ENCODE peak calls at places on chromosomes 5 and 9, in five cellular contexts. J is HCT116, W is fibroblast of pulmonary artery, D is left ventricle myocardium inferior, K is vagina. E is an unnamed sample.

GRCh38 chr5:138468133-138468965 is 3.1 kb downstream of the EGR1 start:
- DNase-seq in J (peak), W (peak), D (no peak), K (no peak), E (no peak)

GRCh38 chr9:35179347-35180271 is 17.8 kb downstream of the UNC13B start:
- DNase-seq in J (no peak), W (no peak), D (no peak), K (no peak), E (no peak)

GRCh38 chr9:2787065-2787464 is 56.8 kb downstream of the PUM3 start:
- DNase-seq in J (no peak), W (peak), D (no peak), K (no peak), E (no peak)

GRCh38 chr5:4188704-4189103 is 593.1 kb downstream of the IRX1 start:
- DNase-seq in J (no peak), W (no peak), D (no peak), K (no peak), E (no peak)

GRCh38 chr5:14273207-14273767 is 130.1 kb downstream of the TRIO start:
- DNase-seq in J (no peak), W (no peak), D (no peak), K (peak), E (no peak)

GRCh38 chr9:38278931-38279532 is 113.5 kb upstream of the ALDH1B1 start:
- DNase-seq in J (no peak), W (no peak), D (no peak), K (peak), E (no peak)

GRCh38 chr9:18604971-18605370 is 131.0 kb downstream of the ADAMTSL1 start:
- DNase-seq in J (no peak), W (no peak), D (no peak), K (no peak), E (no peak)

GRCh38 chr5:111587728-111588127 is 75.4 kb upstream of the STARD4 start:
- DNase-seq in J (no peak), W (no peak), D (no peak), K (no peak), E (no peak)

GRCh38 chr5:73867344-73868335 is 241.6 kb downstream of the ARHGEF28 start:
- DNase-seq in J (no peak), W (peak), D (no peak), K (no peak), E (no peak)

GRCh38 chr5:98460536-98460935 is 312.9 kb upstream of the RGMB start:
- DNase-seq in J (no peak), W (no peak), D (no peak), K (no peak), E (no peak)

GRCh38 chr9:35603506-35603985 is 1.5 kb upstream of the TESK1 start:
- DNase-seq in J (no peak), W (peak), D (peak), K (peak), E (peak)

GRCh38 chr5:127785098-127785927 is 82.1 kb downstream of the CCDC192 start:
- DNase-seq in J (no peak), W (peak), D (no peak), K (no peak), E (no peak)

GRCh38 chr5:75574791-75575190 is 36.5 kb upstream of the ANKDD1B start:
- DNase-seq in J (no peak), W (peak), D (no peak), K (no peak), E (no peak)

GRCh38 chr5:78920604-78921003 is 64.5 kb downstream of the ARSB start:
- DNase-seq in J (no peak), W (peak), D (no peak), K (no peak), E (no peak)

GRCh38 chr5:68683632-68684035 is 410.2 kb upstream of the SLC30A5 start:
- DNase-seq in J (peak), W (peak), D (no peak), K (no peak), E (no peak)

GRCh38 chr5:136043968-136044610 is 15.3 kb downstream of the TGFBI start:
- DNase-seq in J (no peak), W (no peak), D (no peak), K (no peak), E (no peak)

GRCh38 chr9:93071464-93071863 is 13.0 kb downstream of the SUSD3 start:
- DNase-seq in J (peak), W (peak), D (no peak), K (no peak), E (peak)

GRCh38 chr5:83472508-83473343 is 1.2 kb downstream of the VCAN start:
- DNase-seq in J (no peak), W (no peak), D (peak), K (no peak), E (peak)

GRCh38 chr9:117315236-117315635 is 99.6 kb downstream of the ASTN2 start:
- DNase-seq in J (no peak), W (no peak), D (no peak), K (no peak), E (peak)

DNA sequence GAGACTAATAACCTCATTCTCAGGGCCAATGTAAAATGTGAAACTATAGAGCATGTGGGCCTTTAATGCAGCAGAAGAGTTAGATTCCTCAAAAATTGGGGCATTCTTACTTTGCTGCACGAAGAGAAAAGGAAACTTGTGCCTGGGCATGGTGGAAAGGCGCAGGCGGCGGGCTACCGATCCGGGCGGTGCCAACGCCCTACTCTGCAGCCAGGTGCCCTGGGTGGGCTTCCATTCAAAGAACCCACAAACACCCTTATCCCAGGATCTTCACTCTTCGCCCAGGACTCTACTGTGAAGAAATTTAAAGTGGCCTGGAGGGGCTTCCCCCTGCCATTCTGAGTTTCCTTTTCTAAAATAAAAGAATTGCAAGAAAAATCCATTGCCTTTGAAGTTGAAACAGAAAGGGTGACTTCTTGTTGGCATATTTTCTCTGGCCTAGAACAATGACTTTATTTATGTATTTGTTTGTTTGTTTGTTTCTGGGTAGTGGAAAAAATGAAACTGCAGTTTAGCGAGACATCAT is 124.9 kb downstream of the TMEM161B start:
- DNase-seq in J (no peak), W (no peak), D (no peak), K (no peak), E (no peak)
- H3K4me3 ChIP-seq in J (no peak), W (no peak), D (peak), K (peak), E (peak)

GRCh38 chr9:79809931-79810330 is 238.2 kb downstream of the TLE4 start:
- DNase-seq in J (no peak), W (peak), D (no peak), K (no peak), E (no peak)
- TF ChIP-seq CTCF in J (no peak), W (no peak), D (no peak), K (no peak), E (no peak)

DNA sequence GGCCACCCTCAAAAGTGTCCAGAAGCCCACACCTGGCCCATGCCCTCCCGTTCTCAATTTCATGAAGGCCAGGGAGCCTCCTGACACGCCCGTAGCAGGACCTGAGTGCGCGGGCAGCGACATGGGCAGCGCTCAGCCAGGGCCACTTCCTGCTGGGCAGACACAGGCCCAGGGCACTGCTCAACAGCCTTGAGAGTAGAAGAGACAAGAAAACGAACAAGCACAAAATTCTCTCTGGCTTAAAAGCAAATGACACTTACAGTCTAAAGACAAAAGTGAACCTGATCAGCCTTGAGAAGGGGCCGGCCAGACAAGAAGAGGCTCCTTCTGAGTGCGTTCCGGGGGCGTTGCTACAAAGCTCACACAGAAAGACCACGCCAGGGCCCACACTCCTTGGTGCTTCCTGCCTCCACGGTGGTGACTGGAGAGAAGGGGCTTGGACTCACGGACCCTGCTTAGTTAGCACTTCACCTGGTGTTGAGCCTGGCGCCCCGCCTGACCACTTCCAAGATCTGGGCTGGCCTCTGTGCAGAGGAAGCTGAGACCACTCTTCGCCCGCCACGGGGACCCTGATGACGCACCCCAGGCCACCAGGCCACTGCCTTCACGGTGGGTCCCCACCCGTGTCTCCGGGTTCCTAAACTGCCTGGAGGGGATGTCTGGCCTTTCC is 1.5 kb downstream of the SLC12A7 start:
- DNase-seq in J (no peak), W (no peak), D (no peak), K (no peak), E (no peak)
- H3K4me3 ChIP-seq in J (peak), W (peak), D (peak), K (peak), E (peak)

DNA sequence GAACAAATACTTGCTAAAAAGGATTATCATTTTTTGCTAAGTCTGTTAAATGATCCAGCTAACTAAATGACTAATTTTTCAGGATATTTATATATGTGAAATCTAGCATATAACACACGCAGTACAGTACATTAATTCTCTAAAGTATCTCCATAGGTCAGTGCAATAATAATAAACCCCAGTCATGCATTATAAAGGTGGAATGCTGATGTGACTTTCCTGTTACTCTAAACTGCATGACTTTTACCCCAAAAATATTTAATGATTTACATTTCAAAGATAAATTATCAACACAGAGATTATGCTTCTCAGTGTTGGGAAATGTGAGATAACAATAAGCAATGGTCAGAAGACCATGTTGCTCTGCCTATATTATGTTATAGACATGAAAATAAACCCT is 34.2 kb upstream of the PAM start:
- DNase-seq in J (no peak), W (no peak), D (no peak), K (no peak), E (no peak)
- TF ChIP-seq CTCF in J (no peak), W (no peak), D (no peak), K (no peak), E (no peak)

GRCh38 chr9:130028493-130029222 is 14.3 kb downstream of the FNBP1 start:
- DNase-seq in J (no peak), W (peak), D (no peak), K (no peak), E (no peak)
- H3K4me3 ChIP-seq in J (no peak), W (no peak), D (no peak), K (no peak), E (no peak)

GRCh38 chr5:177523711-177524538 is 7.2 kb upstream of the DDX41 start:
- DNase-seq in J (no peak), W (no peak), D (peak), K (no peak), E (no peak)

GRCh38 chr5:177524539-177524900 is 7.8 kb upstream of the DDX41 start:
- DNase-seq in J (no peak), W (no peak), D (peak), K (no peak), E (no peak)

GRCh38 chr5:177526791-177527190 is 10.0 kb upstream of the DDX41 start:
- DNase-seq in J (no peak), W (no peak), D (no peak), K (no peak), E (no peak)

GRCh38 chr5:177526191-177526590 is 9.4 kb upstream of the DDX41 start:
- DNase-seq in J (no peak), W (no peak), D (no peak), K (no peak), E (no peak)

GRCh38 chr5:177524941-177525655 is 8.3 kb upstream of the DDX41 start:
- DNase-seq in J (no peak), W (no peak), D (no peak), K (no peak), E (peak)
- TF ChIP-seq CTCF in J (no peak), W (no peak), D (no peak), K (no peak), E (no peak)

GRCh38 chr9:136193891-136194279 is 11.0 kb downstream of the LHX3 start:
- DNase-seq in J (no peak), W (no peak), D (no peak), K (no peak), E (no peak)
- H3K4me3 ChIP-seq in J (no peak), W (no peak), D (no peak), K (no peak), E (no peak)

GRCh38 chr9:82911997-82912396 is 150.9 kb downstream of the RASEF start:
- DNase-seq in J (no peak), W (no peak), D (no peak), K (no peak), E (no peak)

DNA sequence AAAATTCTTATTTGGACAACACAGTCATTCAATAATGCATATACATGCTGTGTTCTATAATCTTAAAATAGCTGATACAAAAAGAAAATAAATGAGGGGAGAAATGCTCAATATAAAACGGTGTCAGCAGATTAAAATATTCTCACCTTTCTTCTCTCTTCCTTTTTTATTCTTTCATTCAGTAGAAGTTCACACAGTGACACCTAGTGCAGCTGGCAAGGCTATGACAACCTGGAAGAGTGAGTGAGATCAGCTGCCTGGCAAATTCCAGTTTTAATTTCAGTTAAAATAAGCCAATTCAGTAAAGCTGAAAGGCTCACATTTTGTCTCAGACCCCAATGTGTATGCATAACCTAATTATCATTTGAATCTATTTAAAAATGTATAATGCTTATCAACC is 150.3 kb downstream of the RASEF start:
- DNase-seq in J (no peak), W (no peak), D (no peak), K (no peak), E (no peak)
- TF ChIP-seq CTCF in J (no peak), W (no peak), D (no peak), K (no peak), E (no peak)

E was measured in gastrocnemius medialis.